ENCODE peak calls at places on chromosome 17, in seven cellular contexts. One of them, this sample, is unnamed. For H3K4me1 and H3K27me3, the result is how much of the 10 kb centered on the place peaks cover.

GRCh38 chr17:60832206-60832605 is 154.6 kb downstream of the BCAS3 start:
- DNase-seq in GM23338: no peak
- DNase-seq in mammary epithelial cell: no peak
- DNase-seq in neuronal stem cell: no peak
- DNase-seq in IMR-90: no peak
- DNase-seq in fibroblast of lung: peak
- DNase-seq in K562: no peak
- DNase-seq in this sample: peak

GRCh38 chr17:56203430-56203829 is 50.2 kb downstream of the ANKFN1 start:
- DNase-seq in GM23338: no peak
- DNase-seq in mammary epithelial cell: peak
- DNase-seq in neuronal stem cell: no peak
- DNase-seq in IMR-90: no peak
- DNase-seq in fibroblast of lung: no peak
- DNase-seq in K562: peak
- DNase-seq in this sample: no peak

GRCh38 chr17:40901981-40902862 is 17.2 kb upstream of the KRT20 start:
- DNase-seq in GM23338: no peak
- DNase-seq in mammary epithelial cell: peak
- DNase-seq in neuronal stem cell: no peak
- DNase-seq in IMR-90: peak
- DNase-seq in fibroblast of lung: no peak
- DNase-seq in K562: no peak
- DNase-seq in this sample: no peak

GRCh38 chr17:79132271-79133064 is 57.8 kb downstream of the ENGASE start:
- DNase-seq in GM23338: no peak
- DNase-seq in mammary epithelial cell: no peak
- DNase-seq in neuronal stem cell: no peak
- DNase-seq in IMR-90: no peak
- DNase-seq in fibroblast of lung: no peak
- DNase-seq in K562: no peak
- DNase-seq in this sample: no peak

GRCh38 chr17:61408151-61409041 is 8.8 kb downstream of the TBX2 start:
- DNase-seq in GM23338: no peak
- DNase-seq in mammary epithelial cell: no peak
- DNase-seq in neuronal stem cell: no peak
- DNase-seq in IMR-90: peak
- DNase-seq in fibroblast of lung: no peak
- DNase-seq in K562: no peak
- DNase-seq in this sample: peak

GRCh38 chr17:34706029-34706428 is 126.6 kb downstream of the TMEM132E start:
- DNase-seq in GM23338: peak
- DNase-seq in mammary epithelial cell: no peak
- DNase-seq in neuronal stem cell: peak
- DNase-seq in IMR-90: peak
- DNase-seq in fibroblast of lung: peak
- DNase-seq in K562: peak
- DNase-seq in this sample: peak

GRCh38 chr17:1485748-1486376 is 6.6 kb downstream of the MYO1C start:
- DNase-seq in GM23338: peak
- DNase-seq in mammary epithelial cell: peak
- DNase-seq in neuronal stem cell: no peak
- DNase-seq in IMR-90: peak
- DNase-seq in fibroblast of lung: peak
- DNase-seq in K562: peak
- DNase-seq in this sample: peak

GRCh38 chr17:5122586-5123342 is 6.9 kb downstream of the USP6 start:
- DNase-seq in GM23338: peak
- DNase-seq in mammary epithelial cell: no peak
- DNase-seq in neuronal stem cell: peak
- DNase-seq in IMR-90: no peak
- DNase-seq in fibroblast of lung: no peak
- DNase-seq in K562: no peak
- DNase-seq in this sample: peak

GRCh38 chr17:21196126-21196525 is 17.8 kb downstream of the TMEM11 start:
- DNase-seq in GM23338: no peak
- DNase-seq in mammary epithelial cell: no peak
- DNase-seq in neuronal stem cell: no peak
- DNase-seq in IMR-90: no peak
- DNase-seq in fibroblast of lung: no peak
- DNase-seq in K562: no peak
- DNase-seq in this sample: no peak

GRCh38 chr17:332558-333322 is 19.9 kb downstream of the RPH3AL start:
- DNase-seq in GM23338: no peak
- DNase-seq in mammary epithelial cell: peak
- DNase-seq in neuronal stem cell: no peak
- DNase-seq in IMR-90: peak
- DNase-seq in fibroblast of lung: peak
- DNase-seq in K562: no peak
- DNase-seq in this sample: no peak

GRCh38 chr17:34235389-34236028 is 19.6 kb upstream of the CCL2 start:
- DNase-seq in GM23338: no peak
- DNase-seq in mammary epithelial cell: no peak
- DNase-seq in neuronal stem cell: no peak
- DNase-seq in IMR-90: peak
- DNase-seq in fibroblast of lung: peak
- DNase-seq in K562: no peak
- DNase-seq in this sample: peak

GRCh38 chr17:40348562-40349476 is 15.7 kb downstream of the GJD3 start:
- DNase-seq in GM23338: no peak
- DNase-seq in mammary epithelial cell: no peak
- DNase-seq in neuronal stem cell: no peak
- DNase-seq in IMR-90: no peak
- DNase-seq in fibroblast of lung: peak
- DNase-seq in K562: no peak
- DNase-seq in this sample: no peak

GRCh38 chr17:4891405-4892062 is 7.8 kb upstream of the C17orf107 start:
- DNase-seq in GM23338: no peak
- DNase-seq in mammary epithelial cell: no peak
- DNase-seq in neuronal stem cell: no peak
- DNase-seq in IMR-90: no peak
- DNase-seq in fibroblast of lung: no peak
- DNase-seq in K562: no peak
- DNase-seq in this sample: no peak

GRCh38 chr17:14784997-14785696 is 480.0 kb downstream of the PMP22 start:
- DNase-seq in GM23338: peak
- DNase-seq in mammary epithelial cell: peak
- DNase-seq in neuronal stem cell: no peak
- DNase-seq in IMR-90: no peak
- DNase-seq in fibroblast of lung: no peak
- DNase-seq in K562: no peak
- DNase-seq in this sample: no peak

GRCh38 chr17:51853857-51854256 is 304.7 kb downstream of the CA10 start:
- DNase-seq in GM23338: no peak
- DNase-seq in mammary epithelial cell: peak
- DNase-seq in neuronal stem cell: no peak
- DNase-seq in IMR-90: no peak
- DNase-seq in fibroblast of lung: no peak
- DNase-seq in K562: no peak
- DNase-seq in this sample: no peak

GRCh38 chr17:77148959-77149510 is 8.3 kb downstream of the SEC14L1 start:
- DNase-seq in GM23338: no peak
- DNase-seq in mammary epithelial cell: no peak
- DNase-seq in neuronal stem cell: no peak
- DNase-seq in IMR-90: no peak
- DNase-seq in fibroblast of lung: no peak
- DNase-seq in K562: no peak
- DNase-seq in this sample: no peak

GRCh38 chr17:77155125-77155524 is 14.4 kb downstream of the SEC14L1 start:
- DNase-seq in GM23338: no peak
- DNase-seq in mammary epithelial cell: no peak
- DNase-seq in neuronal stem cell: no peak
- DNase-seq in IMR-90: no peak
- DNase-seq in fibroblast of lung: no peak
- DNase-seq in K562: no peak
- DNase-seq in this sample: no peak

GRCh38 chr17:77151236-77151635 is 10.5 kb downstream of the SEC14L1 start:
- DNase-seq in GM23338: no peak
- DNase-seq in mammary epithelial cell: no peak
- DNase-seq in neuronal stem cell: no peak
- DNase-seq in IMR-90: no peak
- DNase-seq in fibroblast of lung: peak
- DNase-seq in K562: no peak
- DNase-seq in this sample: no peak

GRCh38 chr17:77153487-77153886 is 12.7 kb downstream of the SEC14L1 start:
- DNase-seq in GM23338: no peak
- DNase-seq in mammary epithelial cell: no peak
- DNase-seq in neuronal stem cell: no peak
- DNase-seq in IMR-90: no peak
- DNase-seq in fibroblast of lung: peak
- DNase-seq in K562: no peak
- DNase-seq in this sample: no peak

GRCh38 chr17:77154187-77154586 is 13.4 kb downstream of the SEC14L1 start:
- DNase-seq in GM23338: no peak
- DNase-seq in mammary epithelial cell: no peak
- DNase-seq in neuronal stem cell: no peak
- DNase-seq in IMR-90: no peak
- DNase-seq in fibroblast of lung: no peak
- DNase-seq in K562: no peak
- DNase-seq in this sample: no peak
- H3K4me1 ChIP-seq in GM23338: under half
- H3K4me1 ChIP-seq in mammary epithelial cell: under half
- H3K4me1 ChIP-seq in neuronal stem cell: under half
- H3K4me1 ChIP-seq in IMR-90: under half
- H3K4me1 ChIP-seq in fibroblast of lung: under half
- H3K4me1 ChIP-seq in K562: under half
- H3K4me1 ChIP-seq in this sample: under half

GRCh38 chr17:72219824-72220473 is 99.1 kb downstream of the SOX9 start:
- DNase-seq in GM23338: peak
- DNase-seq in mammary epithelial cell: no peak
- DNase-seq in neuronal stem cell: no peak
- DNase-seq in IMR-90: no peak
- DNase-seq in fibroblast of lung: no peak
- DNase-seq in K562: no peak
- DNase-seq in this sample: no peak

GRCh38 chr17:72222971-72223370 is 102.2 kb downstream of the SOX9 start:
- DNase-seq in GM23338: peak
- DNase-seq in mammary epithelial cell: no peak
- DNase-seq in neuronal stem cell: no peak
- DNase-seq in IMR-90: no peak
- DNase-seq in fibroblast of lung: no peak
- DNase-seq in K562: no peak
- DNase-seq in this sample: no peak

GRCh38 chr17:72219136-72219823 is 98.5 kb downstream of the SOX9 start:
- DNase-seq in GM23338: peak
- DNase-seq in mammary epithelial cell: no peak
- DNase-seq in neuronal stem cell: peak
- DNase-seq in IMR-90: no peak
- DNase-seq in fibroblast of lung: peak
- DNase-seq in K562: no peak
- DNase-seq in this sample: peak

GRCh38 chr17:72223816-72224215 is 103.0 kb downstream of the SOX9 start:
- DNase-seq in GM23338: no peak
- DNase-seq in mammary epithelial cell: no peak
- DNase-seq in neuronal stem cell: no peak
- DNase-seq in IMR-90: no peak
- DNase-seq in fibroblast of lung: no peak
- DNase-seq in K562: no peak
- DNase-seq in this sample: no peak

DNA sequence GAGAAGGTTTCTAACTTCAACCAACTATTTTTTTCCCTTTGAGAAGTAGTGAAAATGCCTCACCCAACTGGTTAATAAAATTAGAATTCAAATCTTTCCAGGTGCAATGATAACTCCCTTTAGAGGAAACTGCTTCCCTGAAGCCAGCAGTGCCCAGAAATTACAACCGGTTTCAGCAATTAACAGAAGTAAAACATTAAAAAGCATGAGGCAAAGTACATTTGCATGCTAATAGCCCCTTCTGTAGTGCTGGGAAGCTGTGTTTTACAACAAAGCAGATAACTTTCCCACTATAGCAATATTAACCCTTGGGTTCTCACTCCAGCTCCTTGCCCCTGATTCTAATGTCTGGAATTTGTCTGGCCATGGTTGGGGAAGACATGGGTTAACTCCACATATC is 101.8 kb downstream of the SOX9 start:
- DNase-seq in GM23338: peak
- DNase-seq in mammary epithelial cell: no peak
- DNase-seq in neuronal stem cell: no peak
- DNase-seq in IMR-90: no peak
- DNase-seq in fibroblast of lung: no peak
- DNase-seq in K562: no peak
- DNase-seq in this sample: no peak
- H3K27me3 ChIP-seq in GM23338: half or more
- H3K27me3 ChIP-seq in mammary epithelial cell: under half
- H3K27me3 ChIP-seq in neuronal stem cell: under half
- H3K27me3 ChIP-seq in IMR-90: under half
- H3K27me3 ChIP-seq in fibroblast of lung: under half
- H3K27me3 ChIP-seq in K562: under half
- H3K27me3 ChIP-seq in this sample: under half

GRCh38 chr17:42406602-42407288 is 16.3 kb downstream of the CAVIN1 start:
- DNase-seq in GM23338: no peak
- DNase-seq in mammary epithelial cell: no peak
- DNase-seq in neuronal stem cell: no peak
- DNase-seq in IMR-90: no peak
- DNase-seq in fibroblast of lung: no peak
- DNase-seq in K562: peak
- DNase-seq in this sample: no peak
- H2AFZ ChIP-seq in GM23338: no peak
- H2AFZ ChIP-seq in mammary epithelial cell: no peak
- H2AFZ ChIP-seq in neuronal stem cell: peak
- H2AFZ ChIP-seq in IMR-90: no peak
- H2AFZ ChIP-seq in fibroblast of lung: no peak
- H2AFZ ChIP-seq in K562: no peak
- H2AFZ ChIP-seq in this sample: no peak

GRCh38 chr17:46120078-46120477 is 73.2 kb downstream of the KANSL1 start:
- DNase-seq in GM23338: no peak
- DNase-seq in mammary epithelial cell: no peak
- DNase-seq in neuronal stem cell: no peak
- DNase-seq in IMR-90: no peak
- DNase-seq in fibroblast of lung: no peak
- DNase-seq in K562: no peak
- DNase-seq in this sample: no peak

GRCh38 chr17:46121165-46121764 is 72.0 kb downstream of the KANSL1 start:
- DNase-seq in GM23338: no peak
- DNase-seq in mammary epithelial cell: no peak
- DNase-seq in neuronal stem cell: no peak
- DNase-seq in IMR-90: no peak
- DNase-seq in fibroblast of lung: no peak
- DNase-seq in K562: no peak
- DNase-seq in this sample: no peak

GRCh38 chr17:46123607-46124006 is 69.6 kb downstream of the KANSL1 start:
- DNase-seq in GM23338: no peak
- DNase-seq in mammary epithelial cell: no peak
- DNase-seq in neuronal stem cell: no peak
- DNase-seq in IMR-90: no peak
- DNase-seq in fibroblast of lung: no peak
- DNase-seq in K562: no peak
- DNase-seq in this sample: no peak

GRCh38 chr17:46121841-46122485 is 71.3 kb downstream of the KANSL1 start:
- DNase-seq in GM23338: no peak
- DNase-seq in mammary epithelial cell: no peak
- DNase-seq in neuronal stem cell: no peak
- DNase-seq in IMR-90: no peak
- DNase-seq in fibroblast of lung: no peak
- DNase-seq in K562: no peak
- DNase-seq in this sample: no peak

DNA sequence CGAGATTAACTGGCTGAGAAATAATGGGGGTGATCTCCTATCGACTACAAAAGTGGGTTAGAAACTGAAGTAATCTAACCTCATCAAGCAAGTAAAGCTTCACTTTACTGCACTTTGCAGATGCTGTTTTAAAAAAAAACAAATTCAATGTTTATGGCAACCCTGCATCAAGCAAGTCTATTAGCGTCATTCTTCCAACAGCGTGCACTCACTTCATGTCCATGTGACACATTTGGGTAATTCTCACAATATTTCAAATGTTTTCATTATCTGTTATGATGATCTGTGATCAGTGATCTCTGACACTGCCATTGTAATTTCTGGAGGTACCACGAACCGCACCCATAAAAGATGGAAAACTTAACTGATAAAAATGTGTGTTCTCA is 70.8 kb downstream of the KANSL1 start:
- DNase-seq in GM23338: no peak
- DNase-seq in mammary epithelial cell: no peak
- DNase-seq in neuronal stem cell: no peak
- DNase-seq in IMR-90: no peak
- DNase-seq in fibroblast of lung: no peak
- DNase-seq in K562: no peak
- DNase-seq in this sample: no peak
- H3K4me1 ChIP-seq in GM23338: half or more
- H3K4me1 ChIP-seq in mammary epithelial cell: under half
- H3K4me1 ChIP-seq in neuronal stem cell: under half
- H3K4me1 ChIP-seq in IMR-90: under half
- H3K4me1 ChIP-seq in fibroblast of lung: under half
- H3K4me1 ChIP-seq in K562: under half
- H3K4me1 ChIP-seq in this sample: under half

This sample was measured in neural progenitor cell.